ENCODE peak calls at places on chromosomes 13 and 19, in seven cellular contexts. One of them, this sample, is unnamed.

GRCh38 chr19:13053238-13053637 is 49.4 kb downstream of the LYL1 start:
- DNase-seq in fibroblast of the aortic adventitia: peak; percentile 78
- DNase-seq in GM23338: no peak
- DNase-seq in OCI-LY7: no peak
- DNase-seq in neural progenitor cell: no peak
- DNase-seq in cardiac muscle cell: peak; percentile 80
- DNase-seq in astrocyte of the spinal cord: no peak
- DNase-seq in this sample: no peak

GRCh38 chr19:296476-297225 is 5.4 kb upstream of the PLPP2 start:
- DNase-seq in cardiac muscle cell: no peak
- DNase-seq in fibroblast of the aortic adventitia: no peak
- DNase-seq in neural progenitor cell: no peak
- DNase-seq in astrocyte of the spinal cord: no peak
- DNase-seq in OCI-LY7: no peak
- DNase-seq in GM23338: no peak
- DNase-seq in this sample: no peak

GRCh38 chr13:31261241-31261640 is 61.5 kb downstream of the B3GLCT start:
- DNase-seq in OCI-LY7: no peak
- DNase-seq in astrocyte of the spinal cord: peak; percentile 8
- DNase-seq in fibroblast of the aortic adventitia: no peak
- DNase-seq in GM23338: no peak
- DNase-seq in neural progenitor cell: no peak
- DNase-seq in cardiac muscle cell: no peak
- DNase-seq in this sample: peak; percentile 36

GRCh38 chr13:91142572-91142971 is 204.9 kb upstream of the MIR17HG start:
- DNase-seq in cardiac muscle cell: peak; percentile 52
- DNase-seq in GM23338: no peak
- DNase-seq in neural progenitor cell: no peak
- DNase-seq in OCI-LY7: no peak
- DNase-seq in fibroblast of the aortic adventitia: no peak
- DNase-seq in astrocyte of the spinal cord: peak; percentile 89
- DNase-seq in this sample: peak; percentile 44

GRCh38 chr13:35714588-35714987 is 238.1 kb upstream of the MAB21L1 start:
- DNase-seq in fibroblast of the aortic adventitia: no peak
- DNase-seq in GM23338: no peak
- DNase-seq in OCI-LY7: no peak
- DNase-seq in neural progenitor cell: peak; percentile 71
- DNase-seq in astrocyte of the spinal cord: no peak
- DNase-seq in cardiac muscle cell: no peak
- DNase-seq in this sample: no peak

GRCh38 chr13:71773534-71773933 is 93.5 kb downstream of the DACH1 start:
- DNase-seq in fibroblast of the aortic adventitia: no peak
- DNase-seq in GM23338: no peak
- DNase-seq in neural progenitor cell: no peak
- DNase-seq in astrocyte of the spinal cord: no peak
- DNase-seq in OCI-LY7: no peak
- DNase-seq in cardiac muscle cell: no peak
- DNase-seq in this sample: no peak

GRCh38 chr13:91922969-91923592 is 524.7 kb downstream of the GPC5 start:
- DNase-seq in OCI-LY7: peak; percentile 23
- DNase-seq in fibroblast of the aortic adventitia: no peak
- DNase-seq in astrocyte of the spinal cord: no peak
- DNase-seq in cardiac muscle cell: peak; percentile 16
- DNase-seq in GM23338: peak; percentile 72
- DNase-seq in neural progenitor cell: peak; percentile 25
- DNase-seq in this sample: no peak

GRCh38 chr19:35533201-35533821 is at the start of gene GAPDHS:
- DNase-seq in fibroblast of the aortic adventitia: no peak
- DNase-seq in astrocyte of the spinal cord: no peak
- DNase-seq in cardiac muscle cell: peak; percentile 21
- DNase-seq in neural progenitor cell: no peak
- DNase-seq in GM23338: peak; percentile 63
- DNase-seq in OCI-LY7: no peak
- DNase-seq in this sample: no peak

GRCh38 chr19:45245826-45246225 is 619 bp upstream of the EXOC3L2 start:
- DNase-seq in cardiac muscle cell: peak; percentile 51
- DNase-seq in astrocyte of the spinal cord: no peak
- DNase-seq in OCI-LY7: no peak
- DNase-seq in GM23338: no peak
- DNase-seq in neural progenitor cell: no peak
- DNase-seq in fibroblast of the aortic adventitia: no peak
- DNase-seq in this sample: no peak

GRCh38 chr13:27403252-27403678 is 21.2 kb upstream of the GTF3A start:
- DNase-seq in OCI-LY7: no peak
- DNase-seq in GM23338: peak; percentile 60
- DNase-seq in astrocyte of the spinal cord: peak; percentile 50
- DNase-seq in cardiac muscle cell: peak; percentile 77
- DNase-seq in neural progenitor cell: peak; percentile 61
- DNase-seq in fibroblast of the aortic adventitia: peak; percentile 88
- DNase-seq in this sample: peak; percentile 44

GRCh38 chr13:80430561-80430960 is 89.6 kb upstream of the SPRY2 start:
- DNase-seq in neural progenitor cell: no peak
- DNase-seq in GM23338: no peak
- DNase-seq in astrocyte of the spinal cord: peak; percentile 7
- DNase-seq in OCI-LY7: no peak
- DNase-seq in fibroblast of the aortic adventitia: peak; percentile 2
- DNase-seq in cardiac muscle cell: no peak
- DNase-seq in this sample: no peak

GRCh38 chr19:49559928-49560327 is 20.4 kb downstream of the NOSIP start:
- DNase-seq in neural progenitor cell: no peak
- DNase-seq in astrocyte of the spinal cord: no peak
- DNase-seq in GM23338: peak; percentile 43
- DNase-seq in cardiac muscle cell: no peak
- DNase-seq in fibroblast of the aortic adventitia: no peak
- DNase-seq in OCI-LY7: no peak
- DNase-seq in this sample: no peak

GRCh38 chr13:92823059-92823458 is 403.5 kb upstream of the GPC6 start:
- DNase-seq in GM23338: no peak
- DNase-seq in fibroblast of the aortic adventitia: no peak
- DNase-seq in neural progenitor cell: no peak
- DNase-seq in cardiac muscle cell: no peak
- DNase-seq in astrocyte of the spinal cord: no peak
- DNase-seq in OCI-LY7: no peak
- DNase-seq in this sample: no peak

GRCh38 chr13:84358601-84359000 is 476.3 kb upstream of the SLITRK1 start:
- DNase-seq in GM23338: no peak
- DNase-seq in astrocyte of the spinal cord: no peak
- DNase-seq in OCI-LY7: no peak
- DNase-seq in fibroblast of the aortic adventitia: no peak
- DNase-seq in neural progenitor cell: no peak
- DNase-seq in cardiac muscle cell: no peak
- DNase-seq in this sample: no peak

GRCh38 chr13:45257638-45258338 is 56.9 kb upstream of the KCTD4 start:
- DNase-seq in fibroblast of the aortic adventitia: no peak
- DNase-seq in cardiac muscle cell: no peak
- DNase-seq in neural progenitor cell: no peak
- DNase-seq in astrocyte of the spinal cord: peak; percentile 24
- DNase-seq in OCI-LY7: no peak
- DNase-seq in GM23338: no peak
- DNase-seq in this sample: peak; percentile 54

GRCh38 chr13:114259974-114260373 is 21.4 kb upstream of the UPF3A start:
- DNase-seq in cardiac muscle cell: no peak
- DNase-seq in neural progenitor cell: no peak
- DNase-seq in OCI-LY7: peak; percentile 61
- DNase-seq in astrocyte of the spinal cord: no peak
- DNase-seq in fibroblast of the aortic adventitia: no peak
- DNase-seq in GM23338: no peak
- DNase-seq in this sample: no peak

GRCh38 chr13:28316841-28317240 is 178.1 kb downstream of the FLT1 start:
- DNase-seq in GM23338: no peak
- DNase-seq in neural progenitor cell: no peak
- DNase-seq in fibroblast of the aortic adventitia: no peak
- DNase-seq in OCI-LY7: no peak
- DNase-seq in cardiac muscle cell: no peak
- DNase-seq in astrocyte of the spinal cord: no peak
- DNase-seq in this sample: no peak

GRCh38 chr19:3585301-3586123 is at the start of gene GIPC3:
- DNase-seq in GM23338: peak; percentile 49
- DNase-seq in neural progenitor cell: no peak
- DNase-seq in fibroblast of the aortic adventitia: no peak
- DNase-seq in astrocyte of the spinal cord: no peak
- DNase-seq in cardiac muscle cell: no peak
- DNase-seq in OCI-LY7: no peak
- DNase-seq in this sample: no peak

GRCh38 chr19:30004403-30004802 is 62.4 kb downstream of the URI1 start:
- DNase-seq in fibroblast of the aortic adventitia: no peak
- DNase-seq in OCI-LY7: no peak
- DNase-seq in cardiac muscle cell: no peak
- DNase-seq in GM23338: no peak
- DNase-seq in neural progenitor cell: no peak
- DNase-seq in astrocyte of the spinal cord: no peak
- DNase-seq in this sample: no peak

GRCh38 chr13:65553328-65553727 is 1676.8 kb downstream of the PCDH9 start:
- DNase-seq in GM23338: no peak
- DNase-seq in cardiac muscle cell: no peak
- DNase-seq in neural progenitor cell: peak; percentile 3
- DNase-seq in astrocyte of the spinal cord: no peak
- DNase-seq in OCI-LY7: no peak
- DNase-seq in fibroblast of the aortic adventitia: no peak
- DNase-seq in this sample: no peak

GRCh38 chr19:18639706-18640105 is 2.9 kb downstream of the KLHL26 start:
- DNase-seq in neural progenitor cell: no peak
- DNase-seq in fibroblast of the aortic adventitia: no peak
- DNase-seq in astrocyte of the spinal cord: no peak
- DNase-seq in OCI-LY7: no peak
- DNase-seq in GM23338: no peak
- DNase-seq in cardiac muscle cell: no peak
- DNase-seq in this sample: no peak

GRCh38 chr19:5144545-5145179 is 175.7 kb downstream of the KDM4B start:
- DNase-seq in cardiac muscle cell: no peak
- DNase-seq in astrocyte of the spinal cord: no peak
- DNase-seq in GM23338: no peak
- DNase-seq in neural progenitor cell: no peak
- DNase-seq in OCI-LY7: no peak
- DNase-seq in fibroblast of the aortic adventitia: no peak
- DNase-seq in this sample: no peak

GRCh38 chr13:27964741-27965323 is 4.3 kb downstream of the CDX2 start:
- DNase-seq in cardiac muscle cell: no peak
- DNase-seq in GM23338: no peak
- DNase-seq in fibroblast of the aortic adventitia: no peak
- DNase-seq in neural progenitor cell: no peak
- DNase-seq in OCI-LY7: no peak
- DNase-seq in astrocyte of the spinal cord: no peak
- DNase-seq in this sample: no peak

GRCh38 chr13:50512602-50513527 is 330.6 kb downstream of the DLEU7 start:
- DNase-seq in GM23338: no peak
- DNase-seq in fibroblast of the aortic adventitia: peak; percentile 66
- DNase-seq in OCI-LY7: peak; percentile 95
- DNase-seq in neural progenitor cell: peak; percentile 28
- DNase-seq in cardiac muscle cell: peak; percentile 70
- DNase-seq in astrocyte of the spinal cord: peak; percentile 73
- DNase-seq in this sample: no peak
- TF ChIP-seq CTCF in GM23338: no peak
- TF ChIP-seq CTCF in fibroblast of the aortic adventitia: no peak
- TF ChIP-seq CTCF in OCI-LY7: peak; percentile 68
- TF ChIP-seq CTCF in neural progenitor cell: peak; percentile 7
- TF ChIP-seq CTCF in cardiac muscle cell: no peak
- TF ChIP-seq CTCF in astrocyte of the spinal cord: peak; percentile 5
- TF ChIP-seq CTCF in this sample: no peak

DNA sequence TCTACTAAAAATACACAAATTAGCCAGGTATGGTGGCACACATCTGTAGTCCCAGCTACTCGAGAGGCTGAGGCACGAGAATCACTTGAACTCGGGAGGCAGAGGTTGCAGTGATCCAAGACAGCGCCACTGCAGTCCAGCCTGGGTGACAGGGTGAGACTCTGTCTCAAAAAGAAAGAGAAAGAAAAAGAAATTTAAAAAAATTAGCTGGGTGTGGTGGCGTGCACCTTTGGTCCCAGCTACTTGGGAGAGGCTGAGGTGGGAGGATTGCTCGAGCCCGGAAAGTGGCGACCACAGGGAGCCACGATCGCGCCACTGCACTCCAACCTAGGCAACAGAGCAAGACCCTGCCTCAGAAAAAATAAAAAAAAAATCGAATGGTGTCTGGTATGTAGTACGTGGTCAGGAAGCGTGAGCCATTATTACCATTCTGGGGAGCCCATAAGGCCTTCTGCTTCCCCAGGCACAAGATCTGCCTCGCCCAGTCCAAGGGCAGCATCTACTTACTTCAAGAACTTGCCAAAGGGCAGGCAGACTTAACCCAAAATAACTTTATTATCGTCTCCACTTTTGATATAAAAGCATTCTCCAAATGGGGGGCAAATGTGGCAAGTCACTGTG is 12.4 kb downstream of the CCL25 start:
- DNase-seq in neural progenitor cell: no peak
- DNase-seq in GM23338: no peak
- DNase-seq in OCI-LY7: no peak
- DNase-seq in astrocyte of the spinal cord: no peak
- DNase-seq in fibroblast of the aortic adventitia: no peak
- DNase-seq in cardiac muscle cell: no peak
- DNase-seq in this sample: no peak
- H3K4me3 ChIP-seq in neural progenitor cell: no peak overlapping the region
- H3K4me3 ChIP-seq in GM23338: no peak overlapping the region
- H3K4me3 ChIP-seq in OCI-LY7: no peak overlapping the region
- H3K4me3 ChIP-seq in astrocyte of the spinal cord: no peak overlapping the region
- H3K4me3 ChIP-seq in fibroblast of the aortic adventitia: no peak overlapping the region
- H3K4me3 ChIP-seq in cardiac muscle cell: no peak overlapping the region
- H3K4me3 ChIP-seq in this sample: no peak overlapping the region

GRCh38 chr19:48190288-48191284 is 20.1 kb downstream of the ZSWIM9 start:
- DNase-seq in GM23338: peak; percentile 98
- DNase-seq in neural progenitor cell: peak; percentile 81
- DNase-seq in OCI-LY7: peak; percentile 90
- DNase-seq in astrocyte of the spinal cord: peak; percentile 88
- DNase-seq in fibroblast of the aortic adventitia: no peak
- DNase-seq in cardiac muscle cell: peak; percentile 79
- DNase-seq in this sample: peak; percentile 97
- TF ChIP-seq CTCF in GM23338: peak; percentile 68
- TF ChIP-seq CTCF in neural progenitor cell: peak; percentile 55
- TF ChIP-seq CTCF in OCI-LY7: peak; percentile 69
- TF ChIP-seq CTCF in astrocyte of the spinal cord: peak; percentile 25
- TF ChIP-seq CTCF in fibroblast of the aortic adventitia: no peak
- TF ChIP-seq CTCF in cardiac muscle cell: peak; percentile 16
- TF ChIP-seq CTCF in this sample: peak; percentile 71

GRCh38 chr19:10555613-10555979 is 10.2 kb downstream of the KRI1 start:
- DNase-seq in astrocyte of the spinal cord: no peak
- DNase-seq in GM23338: no peak
- DNase-seq in cardiac muscle cell: no peak
- DNase-seq in OCI-LY7: no peak
- DNase-seq in fibroblast of the aortic adventitia: no peak
- DNase-seq in neural progenitor cell: no peak
- DNase-seq in this sample: no peak

GRCh38 chr19:10554760-10555612 is 10.8 kb downstream of the KRI1 start:
- DNase-seq in fibroblast of the aortic adventitia: no peak
- DNase-seq in neural progenitor cell: no peak
- DNase-seq in GM23338: no peak
- DNase-seq in cardiac muscle cell: no peak
- DNase-seq in OCI-LY7: no peak
- DNase-seq in astrocyte of the spinal cord: no peak
- DNase-seq in this sample: peak; percentile 94

GRCh38 chr19:10560154-10560553 is 5.7 kb downstream of the KRI1 start:
- DNase-seq in GM23338: no peak
- DNase-seq in astrocyte of the spinal cord: no peak
- DNase-seq in neural progenitor cell: no peak
- DNase-seq in cardiac muscle cell: no peak
- DNase-seq in fibroblast of the aortic adventitia: no peak
- DNase-seq in OCI-LY7: no peak
- DNase-seq in this sample: no peak

GRCh38 chr19:10553943-10554381 is 10.3 kb downstream of the ATG4D start:
- DNase-seq in fibroblast of the aortic adventitia: no peak
- DNase-seq in cardiac muscle cell: no peak
- DNase-seq in OCI-LY7: peak; percentile 82
- DNase-seq in GM23338: no peak
- DNase-seq in neural progenitor cell: no peak
- DNase-seq in astrocyte of the spinal cord: no peak
- DNase-seq in this sample: peak; percentile 95

GRCh38 chr19:10557603-10558197 is 8.1 kb downstream of the KRI1 start:
- DNase-seq in GM23338: no peak
- DNase-seq in cardiac muscle cell: no peak
- DNase-seq in neural progenitor cell: no peak
- DNase-seq in OCI-LY7: no peak
- DNase-seq in fibroblast of the aortic adventitia: no peak
- DNase-seq in astrocyte of the spinal cord: no peak
- DNase-seq in this sample: no peak
- H3K4me3 ChIP-seq in GM23338: no peak overlapping the region
- H3K4me3 ChIP-seq in cardiac muscle cell: no peak overlapping the region
- H3K4me3 ChIP-seq in neural progenitor cell: no peak overlapping the region
- H3K4me3 ChIP-seq in OCI-LY7: no peak overlapping the region
- H3K4me3 ChIP-seq in fibroblast of the aortic adventitia: no peak overlapping the region
- H3K4me3 ChIP-seq in astrocyte of the spinal cord: no peak overlapping the region
- H3K4me3 ChIP-seq in this sample: no peak overlapping the region

This sample was measured in epithelial cell of esophagus.